ENCODE peak calls at places on chromosomes 5 and 9, in seven cellular contexts. H is GM06990; F is chondrocyte; X is GM13976; E is neural crest cell; Z is CD4-positive, alpha-beta T cell; P is spleen. W is an unnamed sample.

GRCh38 chr5:75037106-75037505 is 15.3 kb downstream of the GCNT4 start:
- DNase-seq in P (no peak), Z (no peak), H (no peak), E (no peak), F (no peak), X (no peak), W (no peak)

GRCh38 chr5:157584628-157585027 is 9.1 kb upstream of the ADAM19 start:
- DNase-seq in X (no peak), Z (no peak), P (no peak), F (no peak), H (no peak), E (no peak), W (no peak)

GRCh38 chr5:86838078-86838477 is 220.3 kb downstream of the COX7C start:
- DNase-seq in E (no peak), F (no peak), P (no peak), H (no peak), Z (no peak), X (no peak), W (no peak)

GRCh38 chr5:121430538-121430937 is 421.1 kb upstream of the FTMT start:
- DNase-seq in Z (no peak), P (no peak), E (no peak), X (no peak), H (no peak), F (no peak), W (no peak)

GRCh38 chr9:130898552-130898852 is 1.9 kb upstream of the QRFP start:
- DNase-seq in F (no peak), H (no peak), Z (no peak), E (no peak), P (no peak), X (no peak), W (no peak)

GRCh38 chr9:114503522-114504340 is 1.5 kb downstream of the WHRN start:
- DNase-seq in H (no peak), E (no peak), F (no peak), Z (no peak), X (no peak), P (peak; percentile 76), W (no peak)

GRCh38 chr9:129602598-129603415 is 18.1 kb downstream of the C9orf50 start:
- DNase-seq in Z (no peak), X (peak; percentile 46), P (no peak), E (no peak), H (no peak), F (no peak), W (no peak)

GRCh38 chr9:133616643-133617405 is 7.6 kb upstream of the FAM163B start:
- DNase-seq in F (no peak), H (no peak), P (no peak), E (no peak), Z (no peak), X (no peak), W (no peak)

GRCh38 chr5:141816598-141817399 is 61.4 kb downstream of the PCDH1 start:
- DNase-seq in F (no peak), P (peak; percentile 45), X (no peak), E (no peak), Z (no peak), H (no peak), W (no peak)

GRCh38 chr5:172801184-172801671 is 30.2 kb upstream of the DUSP1 start:
- DNase-seq in F (no peak), E (no peak), Z (no peak), P (no peak), X (no peak), H (no peak), W (no peak)

GRCh38 chr5:159504106-159504856 is 174.0 kb upstream of the IL12B start:
- DNase-seq in Z (no peak), X (no peak), E (no peak), P (no peak), H (no peak), F (no peak), W (no peak)

GRCh38 chr5:112384523-112384922 is 34.6 kb downstream of the EPB41L4A start:
- DNase-seq in E (no peak), H (no peak), P (no peak), X (no peak), F (no peak), Z (no peak), W (no peak)

GRCh38 chr9:75378036-75378435 is 289.7 kb downstream of the OSTF1 start:
- DNase-seq in F (no peak), P (no peak), H (no peak), Z (no peak), X (no peak), E (no peak), W (no peak)

GRCh38 chr9:113957778-113958430 is 81.8 kb downstream of the ZNF618 start:
- DNase-seq in X (no peak), H (no peak), F (no peak), E (no peak), P (no peak), Z (no peak), W (no peak)

GRCh38 chr9:16679327-16679821 is 191.1 kb downstream of the BNC2 start:
- DNase-seq in X (no peak), H (no peak), P (no peak), Z (no peak), F (no peak), E (no peak), W (no peak)

GRCh38 chr5:9009931-9010652 is 535.8 kb downstream of the SEMA5A start:
- DNase-seq in H (no peak), X (no peak), F (no peak), E (no peak), Z (no peak), P (no peak), W (no peak)

GRCh38 chr9:130770679-130771442 is 64.2 kb upstream of the ABL1 start:
- DNase-seq in X (peak; percentile 65), P (no peak), E (no peak), H (no peak), F (no peak), Z (no peak), W (no peak)

GRCh38 chr5:18992264-18992663 is 995.7 kb downstream of the CDH18 start:
- DNase-seq in F (no peak), H (no peak), E (no peak), Z (no peak), P (no peak), X (no peak), W (no peak)

GRCh38 chr5:159444441-159445082 is 114.3 kb upstream of the IL12B start:
- DNase-seq in P (no peak), F (no peak), Z (no peak), E (no peak), X (peak; percentile 67), H (no peak), W (no peak)

GRCh38 chr9:125484632-125485282 is 222.3 kb downstream of the MAPKAP1 start:
- DNase-seq in Z (no peak), X (no peak), E (no peak), F (no peak), H (no peak), P (no peak), W (no peak)

GRCh38 chr5:151020304-151021031 is at the start of gene GPX3:
- DNase-seq in E (peak; percentile 62), F (no peak), P (peak; percentile 93), X (peak; percentile 77), H (peak; percentile 40), Z (no peak), W (peak; percentile 68)

GRCh38 chr9:129481824-129482511 is 138.9 kb downstream of the C9orf50 start:
- DNase-seq in P (peak; percentile 80), Z (no peak), H (no peak), E (no peak), X (no peak), F (peak; percentile 78), W (no peak)

GRCh38 chr5:143220748-143221211 is 182.7 kb downstream of the NR3C1 start:
- DNase-seq in X (no peak), H (no peak), Z (no peak), P (no peak), F (no peak), E (no peak), W (no peak)

GRCh38 chr5:10133830-10134229 is 115.9 kb downstream of the ATPSCKMT start:
- DNase-seq in H (no peak), P (no peak), E (no peak), F (no peak), Z (no peak), X (no peak), W (no peak)
- TF ChIP-seq CTCF in H (no peak), P (no peak), E (no peak), F (peak; percentile 77), Z (no peak), X (no peak), W (no peak)

DNA sequence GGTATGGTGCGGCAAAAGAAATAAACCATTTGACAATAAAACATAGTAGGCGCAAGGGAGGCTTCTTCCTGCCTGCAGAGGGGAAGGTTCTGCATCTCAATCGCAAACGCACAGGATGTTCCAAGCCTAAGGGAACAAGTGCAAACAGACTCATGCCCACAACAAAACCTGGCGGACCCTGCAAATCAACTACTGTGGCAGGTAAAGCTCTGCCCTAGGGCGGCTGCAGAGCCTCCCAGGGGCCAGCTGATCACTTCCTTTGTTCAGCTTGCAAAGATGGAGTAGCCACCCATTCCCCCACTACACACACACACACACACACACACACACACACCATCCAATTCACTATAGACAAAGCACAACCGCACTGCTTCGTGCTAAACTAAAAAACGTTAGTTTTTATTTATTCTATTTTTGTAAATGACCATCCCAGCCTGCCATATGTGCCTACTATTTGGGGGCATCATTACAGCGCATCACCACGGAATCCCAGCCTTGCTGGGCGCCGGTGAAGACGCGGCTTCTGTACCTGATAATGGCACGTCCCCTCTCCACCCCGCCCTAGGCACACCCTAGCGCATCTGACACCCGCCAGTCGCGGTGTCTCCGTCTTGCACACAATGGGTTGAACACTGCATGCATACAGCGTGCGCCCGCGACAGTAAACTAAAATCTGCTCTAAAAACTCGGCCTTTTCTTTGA is 57.6 kb downstream of the DPYSL3 start:
- DNase-seq in Z (no peak), X (no peak), F (no peak), E (no peak), P (peak; percentile 68), H (no peak), W (no peak)
- TF ChIP-seq CTCF in Z (no peak), X (no peak), F (no peak), E (no peak), P (no peak), H (no peak), W (no peak)

GRCh38 chr9:92071634-92072033 is 43.6 kb downstream of the SPTLC1 start:
- DNase-seq in P (no peak), H (no peak), F (no peak), X (no peak), E (no peak), Z (no peak), W (no peak)
- TF ChIP-seq CTCF in P (no peak), H (no peak), F (no peak), X (no peak), E (no peak), Z (no peak), W (no peak)

GRCh38 chr9:95112436-95113280 is 204.9 kb downstream of the FANCC start:
- DNase-seq in P (no peak), H (no peak), F (no peak), Z (no peak), E (no peak), X (no peak), W (no peak)

GRCh38 chr9:95108777-95109176 is 208.7 kb downstream of the FANCC start:
- DNase-seq in H (no peak), F (no peak), X (no peak), E (no peak), P (no peak), Z (no peak), W (no peak)

GRCh38 chr9:95111716-95112115 is 205.8 kb downstream of the FANCC start:
- DNase-seq in H (no peak), F (no peak), P (no peak), X (no peak), Z (no peak), E (no peak), W (no peak)

GRCh38 chr9:95109456-95109855 is 208.1 kb downstream of the FANCC start:
- DNase-seq in F (no peak), X (no peak), H (no peak), P (no peak), E (no peak), Z (no peak), W (no peak)

GRCh38 chr9:95110956-95111525 is 206.5 kb downstream of the FANCC start:
- DNase-seq in F (no peak), H (no peak), P (no peak), E (no peak), X (no peak), Z (no peak), W (no peak)
- TF ChIP-seq CTCF in F (no peak), H (no peak), P (no peak), E (no peak), X (no peak), Z (no peak), W (no peak)